ENCODE peak calls at places on chromosomes 13 and 19, in seven cellular contexts. Y, F, P, T, Z, S and N are unnamed samples.

GRCh38 chr19:6654347-6655310 is 15.3 kb downstream of the TNFSF14 start:
- DNase-seq in Y (peak), F (no peak), P (no peak), T (no peak), Z (peak), S (no peak), N (no peak)

GRCh38 chr19:54183431-54183830 is 5.9 kb downstream of the MBOAT7 start:
- DNase-seq in Y (no peak), F (no peak), P (no peak), T (no peak), Z (no peak), S (no peak), N (no peak)

GRCh38 chr13:29991343-29991742 is 140.9 kb upstream of the UBL3 start:
- DNase-seq in Y (no peak), F (peak), P (peak), T (no peak), Z (no peak), S (no peak), N (peak)

GRCh38 chr19:19120308-19121156 is 17.7 kb downstream of the TMEM161A start:
- DNase-seq in Y (no peak), F (peak), P (peak), T (no peak), Z (peak), S (no peak), N (no peak)

GRCh38 chr13:112233716-112234115 is 142.4 kb upstream of the SPACA7 start:
- DNase-seq in Y (no peak), F (no peak), P (no peak), T (no peak), Z (no peak), S (no peak), N (no peak)

GRCh38 chr19:45767410-45767880 is 1.6 kb downstream of the SIX5 start:
- DNase-seq in Y (no peak), F (peak), P (peak), T (peak), Z (no peak), S (peak), N (peak)

GRCh38 chr13:50676602-50677001 is 166.9 kb downstream of the DLEU7 start:
- DNase-seq in Y (no peak), F (no peak), P (peak), T (no peak), Z (no peak), S (no peak), N (no peak)

GRCh38 chr13:48562296-48563066 is 29.6 kb upstream of the RCBTB2 start:
- DNase-seq in Y (peak), F (no peak), P (no peak), T (no peak), Z (peak), S (no peak), N (no peak)

GRCh38 chr13:27132538-27132937 is 39.1 kb downstream of the USP12 start:
- DNase-seq in Y (no peak), F (no peak), P (no peak), T (no peak), Z (no peak), S (no peak), N (no peak)

GRCh38 chr13:29594310-29594709 is 1.2 kb downstream of the SLC7A1 start:
- DNase-seq in Y (peak), F (peak), P (peak), T (no peak), Z (peak), S (no peak), N (no peak)

GRCh38 chr19:48874309-48875135 is 2.3 kb downstream of the PPP1R15A start:
- DNase-seq in Y (peak), F (no peak), P (peak), T (no peak), Z (peak), S (no peak), N (no peak)

GRCh38 chr19:50897191-50897607 is 14.0 kb downstream of the KLK4 start:
- DNase-seq in Y (no peak), F (no peak), P (no peak), T (no peak), Z (no peak), S (no peak), N (no peak)

GRCh38 chr13:111389621-111390521 is 69.4 kb downstream of the TEX29 start:
- DNase-seq in Y (peak), F (no peak), P (no peak), T (no peak), Z (no peak), S (peak), N (no peak)

GRCh38 chr19:17415107-17415506 is 4.7 kb upstream of the MVB12A start:
- DNase-seq in Y (no peak), F (peak), P (no peak), T (no peak), Z (no peak), S (no peak), N (no peak)

GRCh38 chr13:23506071-23506820 is 64.0 kb upstream of the TNFRSF19 start:
- DNase-seq in Y (no peak), F (no peak), P (peak), T (no peak), Z (no peak), S (no peak), N (no peak)

GRCh38 chr19:10192922-10193321 is 1.8 kb downstream of the DNMT1 start:
- DNase-seq in Y (no peak), F (no peak), P (no peak), T (no peak), Z (no peak), S (no peak), N (no peak)

GRCh38 chr13:101111894-101112293 is 304.4 kb downstream of the NALCN start:
- DNase-seq in Y (no peak), F (no peak), P (no peak), T (no peak), Z (no peak), S (no peak), N (no peak)

GRCh38 chr19:33008738-33009137 is 36.7 kb downstream of the FAAP24 start:
- DNase-seq in Y (no peak), F (no peak), P (no peak), T (no peak), Z (no peak), S (no peak), N (no peak)

GRCh38 chr13:105940882-105941281 is 594.6 kb downstream of the EFNB2 start:
- DNase-seq in Y (no peak), F (no peak), P (no peak), T (no peak), Z (no peak), S (no peak), N (no peak)

GRCh38 chr13:69755101-69755500 is 352.5 kb upstream of the ATXN8OS start:
- DNase-seq in Y (no peak), F (no peak), P (no peak), T (no peak), Z (no peak), S (no peak), N (no peak)

GRCh38 chr19:51002542-51003311 is 1.3 kb upstream of the KLK8 start:
- DNase-seq in Y (no peak), F (no peak), P (peak), T (no peak), Z (peak), S (no peak), N (no peak)

GRCh38 chr13:23268441-23268840 is 87.7 kb downstream of the SGCG start:
- DNase-seq in Y (peak), F (no peak), P (no peak), T (no peak), Z (no peak), S (no peak), N (no peak)

GRCh38 chr19:29014857-29015436 is 198.0 kb downstream of the UQCRFS1 start:
- DNase-seq in Y (no peak), F (no peak), P (no peak), T (no peak), Z (no peak), S (no peak), N (no peak)

GRCh38 chr19:46746281-46746965 is at the start of gene STRN4:
- DNase-seq in Y (peak), F (peak), P (peak), T (no peak), Z (peak), S (no peak), N (no peak)

GRCh38 chr13:31818236-31818635 is 78.9 kb downstream of the RXFP2 start:
- DNase-seq in Y (no peak), F (no peak), P (no peak), T (no peak), Z (no peak), S (no peak), N (no peak)

GRCh38 chr19:11708457-11708856 is 30.3 kb downstream of the ZNF823 start:
- DNase-seq in Y (no peak), F (no peak), P (no peak), T (no peak), Z (no peak), S (no peak), N (no peak)

GRCh38 chr13:114282143-114282685 is 813 bp downstream of the UPF3A start:
- DNase-seq in Y (peak), F (peak), P (peak), T (no peak), Z (peak), S (peak), N (no peak)

GRCh38 chr19:35656700-35657099 is 8.6 kb downstream of the COX6B1 start:
- DNase-seq in Y (no peak), F (no peak), P (no peak), T (no peak), Z (no peak), S (no peak), N (no peak)

GRCh38 chr13:42377640-42378382 is 105.9 kb downstream of the AKAP11 start:
- DNase-seq in Y (no peak), F (no peak), P (no peak), T (no peak), Z (peak), S (no peak), N (no peak)

GRCh38 chr19:6273701-6274601 is 5.8 kb downstream of the MLLT1 start:
- DNase-seq in Y (peak), F (peak), P (peak), T (peak), Z (no peak), S (no peak), N (peak)

GRCh38 chr13:48564046-48564445 is 31.2 kb upstream of the RCBTB2 start:
- DNase-seq in Y (no peak), F (no peak), P (peak), T (no peak), Z (no peak), S (no peak), N (no peak)

GRCh38 chr19:43675269-43675879 is 5.4 kb upstream of the PLAUR start:
- DNase-seq in Y (no peak), F (no peak), P (peak), T (no peak), Z (no peak), S (no peak), N (no peak)

GRCh38 chr19:34380639-34381241 is 15.7 kb downstream of the GPI start:
- DNase-seq in Y (no peak), F (no peak), P (no peak), T (no peak), Z (no peak), S (no peak), N (no peak)

GRCh38 chr19:43780706-43781525 is at the start of gene KCNN4:
- DNase-seq in Y (peak), F (no peak), P (peak), T (no peak), Z (peak), S (no peak), N (no peak)

GRCh38 chr13:27830010-27830409 is 37.7 kb downstream of the GSX1 start:
- DNase-seq in Y (peak), F (peak), P (peak), T (no peak), Z (peak), S (peak), N (no peak)

GRCh38 chr19:27851543-27852060 is 1361.3 kb downstream of the UQCRFS1 start:
- DNase-seq in Y (no peak), F (no peak), P (no peak), T (no peak), Z (no peak), S (no peak), N (no peak)

GRCh38 chr19:49017666-49018351 is 918 bp upstream of the LHB start:
- DNase-seq in Y (peak), F (peak), P (peak), T (no peak), Z (peak), S (peak), N (no peak)

GRCh38 chr13:106619688-106620555 is 52.0 kb upstream of the ARGLU1 start:
- DNase-seq in Y (no peak), F (peak), P (peak), T (no peak), Z (peak), S (no peak), N (peak)